ENCODE peak calls at places on chromosomes 3 and 15, in five cellular contexts. V is MCF 10A; X is stimulated activated CD8-positive, alpha-beta memory T cell treated with anti-CD3 and anti-CD28 coated beads, Interleukin-15, amount 100 ng/mL, for 48 hours; B is activated CD4-positive, CD25-positive, alpha-beta regulatory T cell; E is NCI-H1092 treated with DMSO at 0.1 percent for 48 hours. M is an unnamed sample.

GRCh38 chr15:22866066-22866465 is 27.6 kb downstream of the NIPA2 start:
- DNase-seq in V (no peak), X (no peak), B (no peak), E (no peak), M (no peak)

GRCh38 chr3:54696313-54696712 is 231.5 kb downstream of the LRTM1 start:
- DNase-seq in V (peak; percentile 3), X (no peak), B (no peak), E (no peak), M (no peak)

GRCh38 chr15:32767236-32767635 is 49.4 kb downstream of the GREM1 start:
- DNase-seq in V (no peak), X (no peak), B (no peak), E (no peak), M (no peak)

GRCh38 chr3:144708437-144708836 is 736.8 kb downstream of the DIPK2A start:
- DNase-seq in V (no peak), X (no peak), B (no peak), E (no peak), M (peak; percentile 23)

GRCh38 chr3:100001514-100002270 is 112.6 kb downstream of the FILIP1L start:
- DNase-seq in V (peak; percentile 60), X (no peak), B (no peak), E (no peak), M (peak; percentile 12)

GRCh38 chr3:172973799-172974198 is 167.2 kb downstream of the SPATA16 start:
- DNase-seq in V (no peak), X (no peak), B (no peak), E (no peak), M (no peak)

GRCh38 chr3:76369170-76369569 is 583.8 kb upstream of the ZNF717 start:
- DNase-seq in V (peak; percentile 21), X (no peak), B (no peak), E (no peak), M (no peak)

GRCh38 chr3:38643592-38643991 is 5.9 kb downstream of the SCN5A start:
- DNase-seq in V (no peak), X (no peak), B (no peak), E (no peak), M (no peak)

GRCh38 chr3:14158370-14158769 is 20.0 kb downstream of the XPC start:
- DNase-seq in V (no peak), X (no peak), B (no peak), E (no peak), M (no peak)

GRCh38 chr3:189720746-189721426 is 89.7 kb downstream of the TP63 start:
- DNase-seq in V (no peak), X (no peak), B (no peak), E (no peak), M (no peak)

GRCh38 chr15:81740402-81740801 is 305.4 kb downstream of the MEX3B start:
- DNase-seq in V (no peak), X (no peak), B (no peak), E (no peak), M (no peak)

GRCh38 chr3:52124766-52125165 is 29.5 kb downstream of the POC1A start:
- DNase-seq in V (no peak), X (no peak), B (no peak), E (no peak), M (no peak)

GRCh38 chr3:62368705-62369475 is 4.5 kb downstream of the FEZF2 start:
- DNase-seq in V (no peak), X (no peak), B (no peak), E (no peak), M (no peak)

GRCh38 chr15:83886321-83886720 is 232.4 kb downstream of the ADAMTSL3 start:
- DNase-seq in V (no peak), X (no peak), B (no peak), E (no peak), M (no peak)

M was measured in NCI-H774.